ENCODE peak calls at places on chromosomes 3 and 15, in four cellular contexts. One of them, this sample, is unnamed.

GRCh38 chr15:86231864-86232801 is 152.5 kb downstream of the AGBL1 start:
- DNase-seq in mesothelial cell of epicardium: peak; percentile 49
- DNase-seq in AG04450: no peak
- DNase-seq in suprapubic skin: no peak
- DNase-seq in this sample: no peak

GRCh38 chr3:135531996-135532395 is 433.5 kb upstream of the PPP2R3A start:
- DNase-seq in suprapubic skin: no peak
- DNase-seq in AG04450: no peak
- DNase-seq in mesothelial cell of epicardium: no peak
- DNase-seq in this sample: no peak

GRCh38 chr3:127682576-127682975 is 9.8 kb downstream of the ABTB1 start:
- DNase-seq in mesothelial cell of epicardium: no peak
- DNase-seq in suprapubic skin: peak; percentile 69
- DNase-seq in AG04450: no peak
- DNase-seq in this sample: no peak

GRCh38 chr15:68487087-68487843 is 55.3 kb upstream of the ITGA11 start:
- DNase-seq in AG04450: no peak
- DNase-seq in mesothelial cell of epicardium: no peak
- DNase-seq in suprapubic skin: peak; percentile 40
- DNase-seq in this sample: peak; percentile 85

GRCh38 chr15:51144021-51144532 is 49.4 kb upstream of the TNFAIP8L3 start:
- DNase-seq in suprapubic skin: no peak
- DNase-seq in mesothelial cell of epicardium: no peak
- DNase-seq in AG04450: peak; percentile 20
- DNase-seq in this sample: no peak

GRCh38 chr3:141960731-141961130 is 84.3 kb downstream of the ATP1B3 start:
- DNase-seq in mesothelial cell of epicardium: no peak
- DNase-seq in AG04450: no peak
- DNase-seq in suprapubic skin: no peak
- DNase-seq in this sample: no peak

GRCh38 chr3:38582941-38583645 is 66.4 kb downstream of the SCN5A start:
- DNase-seq in AG04450: no peak
- DNase-seq in mesothelial cell of epicardium: peak; percentile 63
- DNase-seq in suprapubic skin: peak; percentile 48
- DNase-seq in this sample: peak; percentile 82

GRCh38 chr3:100992086-100993033 is 861 bp downstream of the ABI3BP start:
- DNase-seq in AG04450: no peak
- DNase-seq in suprapubic skin: no peak
- DNase-seq in mesothelial cell of epicardium: no peak
- DNase-seq in this sample: no peak

GRCh38 chr15:82856397-82857170 is 47.2 kb downstream of the WHAMM start:
- DNase-seq in AG04450: no peak
- DNase-seq in suprapubic skin: no peak
- DNase-seq in mesothelial cell of epicardium: no peak
- DNase-seq in this sample: no peak

GRCh38 chr15:56839641-56840040 is 78.8 kb upstream of the TCF12 start:
- DNase-seq in AG04450: no peak
- DNase-seq in mesothelial cell of epicardium: no peak
- DNase-seq in suprapubic skin: no peak
- DNase-seq in this sample: no peak

GRCh38 chr3:49013738-49014660 is 4.4 kb downstream of the DALRD3 start:
- DNase-seq in mesothelial cell of epicardium: no peak
- DNase-seq in suprapubic skin: no peak
- DNase-seq in AG04450: no peak
- DNase-seq in this sample: no peak

GRCh38 chr3:134326760-134327593 is 47.3 kb downstream of the AMOTL2 start:
- DNase-seq in AG04450: peak; percentile 94
- DNase-seq in suprapubic skin: peak; percentile 73
- DNase-seq in mesothelial cell of epicardium: no peak
- DNase-seq in this sample: no peak

GRCh38 chr15:74776851-74777768 is 4.8 kb upstream of the CSK start:
- DNase-seq in suprapubic skin: no peak
- DNase-seq in AG04450: no peak
- DNase-seq in mesothelial cell of epicardium: no peak
- DNase-seq in this sample: no peak

GRCh38 chr15:67051088-67051659 is 14.2 kb upstream of the SMAD3 start:
- DNase-seq in mesothelial cell of epicardium: no peak
- DNase-seq in suprapubic skin: no peak
- DNase-seq in AG04450: no peak
- DNase-seq in this sample: no peak

GRCh38 chr3:104952160-104952559 is 414.5 kb upstream of the ALCAM start:
- DNase-seq in AG04450: no peak
- DNase-seq in suprapubic skin: no peak
- DNase-seq in mesothelial cell of epicardium: no peak
- DNase-seq in this sample: no peak

GRCh38 chr3:59006791-59007517 is 42.9 kb downstream of the CFAP20DC start:
- DNase-seq in mesothelial cell of epicardium: peak; percentile 46
- DNase-seq in AG04450: peak; percentile 47
- DNase-seq in suprapubic skin: no peak
- DNase-seq in this sample: no peak

GRCh38 chr15:98794754-98795153 is 146.4 kb downstream of the IGF1R start:
- DNase-seq in mesothelial cell of epicardium: no peak
- DNase-seq in AG04450: peak; percentile 56
- DNase-seq in suprapubic skin: no peak
- DNase-seq in this sample: peak; percentile 40

GRCh38 chr15:22895465-22896190 is 57.2 kb downstream of the NIPA2 start:
- DNase-seq in mesothelial cell of epicardium: no peak
- DNase-seq in AG04450: no peak
- DNase-seq in suprapubic skin: no peak
- DNase-seq in this sample: no peak

GRCh38 chr3:194730369-194730768 is 44.7 kb downstream of the FAM43A start:
- DNase-seq in suprapubic skin: no peak
- DNase-seq in AG04450: no peak
- DNase-seq in mesothelial cell of epicardium: no peak
- DNase-seq in this sample: no peak

GRCh38 chr3:177832862-177833261 is 635.6 kb upstream of the TBL1XR1 start:
- DNase-seq in AG04450: no peak
- DNase-seq in mesothelial cell of epicardium: no peak
- DNase-seq in suprapubic skin: no peak
- DNase-seq in this sample: no peak

GRCh38 chr15:45134046-45134445 is 4.3 kb downstream of the DUOX1 start:
- DNase-seq in AG04450: no peak
- DNase-seq in mesothelial cell of epicardium: no peak
- DNase-seq in suprapubic skin: no peak
- DNase-seq in this sample: no peak

GRCh38 chr3:143951351-143951971 is 20.2 kb upstream of the DIPK2A start:
- DNase-seq in mesothelial cell of epicardium: no peak
- DNase-seq in suprapubic skin: no peak
- DNase-seq in AG04450: no peak
- DNase-seq in this sample: no peak

GRCh38 chr3:106514431-106514830 is 645.6 kb upstream of the CBLB start:
- DNase-seq in AG04450: no peak
- DNase-seq in suprapubic skin: no peak
- DNase-seq in mesothelial cell of epicardium: no peak
- DNase-seq in this sample: no peak

GRCh38 chr3:142929109-142929508 is 34.4 kb downstream of the PAQR9 start:
- DNase-seq in mesothelial cell of epicardium: no peak
- DNase-seq in suprapubic skin: no peak
- DNase-seq in AG04450: no peak
- DNase-seq in this sample: no peak

GRCh38 chr15:89641053-89641452 is 14.2 kb downstream of the KIF7 start:
- DNase-seq in suprapubic skin: peak; percentile 4
- DNase-seq in AG04450: no peak
- DNase-seq in mesothelial cell of epicardium: peak; percentile 13
- DNase-seq in this sample: no peak

GRCh38 chr3:37309945-37310665 is 135.7 kb upstream of the LRRFIP2 start:
- DNase-seq in mesothelial cell of epicardium: no peak
- DNase-seq in suprapubic skin: no peak
- DNase-seq in AG04450: no peak
- DNase-seq in this sample: no peak

GRCh38 chr3:89373459-89373858 is 266.0 kb downstream of the EPHA3 start:
- DNase-seq in AG04450: no peak
- DNase-seq in mesothelial cell of epicardium: no peak
- DNase-seq in suprapubic skin: no peak
- DNase-seq in this sample: no peak

GRCh38 chr3:142337994-142338393 is 109.8 kb downstream of the XRN1 start:
- DNase-seq in suprapubic skin: no peak
- DNase-seq in mesothelial cell of epicardium: no peak
- DNase-seq in AG04450: no peak
- DNase-seq in this sample: no peak

GRCh38 chr3:79286882-79287281 is 480.9 kb downstream of the ROBO1 start:
- DNase-seq in suprapubic skin: no peak
- DNase-seq in AG04450: no peak
- DNase-seq in mesothelial cell of epicardium: no peak
- DNase-seq in this sample: no peak

GRCh38 chr3:32176989-32177701 is 61.3 kb upstream of the CMTM8 start:
- DNase-seq in AG04450: no peak
- DNase-seq in mesothelial cell of epicardium: no peak
- DNase-seq in suprapubic skin: no peak
- DNase-seq in this sample: no peak
- TF ChIP-seq CTCF in AG04450: peak; percentile 59
- TF ChIP-seq CTCF in mesothelial cell of epicardium: peak; percentile 52
- TF ChIP-seq CTCF in suprapubic skin: peak; percentile 24
- TF ChIP-seq CTCF in this sample: no peak

DNA sequence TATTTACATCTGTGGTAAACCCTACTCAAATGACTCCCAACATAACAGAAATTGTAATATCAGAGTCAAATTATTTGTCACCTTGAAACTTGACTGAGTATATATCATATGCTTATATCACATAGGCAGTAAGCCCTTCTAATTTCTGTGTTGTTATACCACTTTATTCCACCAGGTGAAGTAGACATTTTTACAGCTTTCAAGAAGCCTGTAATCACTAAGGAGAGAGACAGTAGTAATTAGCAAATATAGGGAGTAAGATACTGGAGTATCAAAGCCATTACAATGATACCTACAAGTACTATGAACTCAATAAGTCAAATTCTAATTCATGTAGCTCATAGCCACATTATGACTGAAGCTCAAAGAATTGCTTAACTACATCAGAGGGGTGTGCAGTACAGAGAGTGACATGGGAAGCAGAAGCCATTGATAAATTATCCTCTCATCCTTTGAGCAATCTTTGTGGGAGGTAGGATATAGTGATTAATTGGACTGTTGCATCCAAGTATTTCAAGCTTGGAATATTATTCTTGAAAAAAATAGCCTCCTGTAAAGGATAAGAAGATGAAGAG is 1005.8 kb downstream of the ZPLD1 start:
- DNase-seq in mesothelial cell of epicardium: no peak
- DNase-seq in suprapubic skin: no peak
- DNase-seq in AG04450: no peak
- DNase-seq in this sample: no peak
- TF ChIP-seq CTCF in mesothelial cell of epicardium: peak; percentile 74
- TF ChIP-seq CTCF in suprapubic skin: no peak
- TF ChIP-seq CTCF in AG04450: peak; percentile 51
- TF ChIP-seq CTCF in this sample: no peak

GRCh38 chr3:87422333-87422732 is 145.9 kb upstream of the POU1F1 start:
- DNase-seq in suprapubic skin: no peak
- DNase-seq in AG04450: no peak
- DNase-seq in mesothelial cell of epicardium: no peak
- DNase-seq in this sample: no peak
- TF ChIP-seq CTCF in suprapubic skin: no peak
- TF ChIP-seq CTCF in AG04450: no peak
- TF ChIP-seq CTCF in mesothelial cell of epicardium: no peak
- TF ChIP-seq CTCF in this sample: no peak

GRCh38 chr3:54157860-54158259 is 35.5 kb downstream of the CACNA2D3 start:
- DNase-seq in mesothelial cell of epicardium: no peak
- DNase-seq in AG04450: no peak
- DNase-seq in suprapubic skin: no peak
- DNase-seq in this sample: no peak
- TF ChIP-seq CTCF in mesothelial cell of epicardium: no peak
- TF ChIP-seq CTCF in AG04450: no peak
- TF ChIP-seq CTCF in suprapubic skin: no peak
- TF ChIP-seq CTCF in this sample: no peak

GRCh38 chr3:172596394-172596706 is 73.1 kb upstream of the TNFSF10 start:
- DNase-seq in AG04450: no peak
- DNase-seq in suprapubic skin: no peak
- DNase-seq in mesothelial cell of epicardium: no peak
- DNase-seq in this sample: no peak
- TF ChIP-seq CTCF in AG04450: no peak
- TF ChIP-seq CTCF in suprapubic skin: no peak
- TF ChIP-seq CTCF in mesothelial cell of epicardium: no peak
- TF ChIP-seq CTCF in this sample: no peak

GRCh38 chr3:45080824-45081223 is 54.7 kb downstream of the CLEC3B start:
- DNase-seq in mesothelial cell of epicardium: no peak
- DNase-seq in AG04450: no peak
- DNase-seq in suprapubic skin: no peak
- DNase-seq in this sample: no peak

GRCh38 chr3:45079715-45080114 is 53.6 kb downstream of the CLEC3B start:
- DNase-seq in mesothelial cell of epicardium: no peak
- DNase-seq in AG04450: no peak
- DNase-seq in suprapubic skin: no peak
- DNase-seq in this sample: no peak

GRCh38 chr3:45081506-45081905 is 55.4 kb downstream of the CLEC3B start:
- DNase-seq in mesothelial cell of epicardium: no peak
- DNase-seq in suprapubic skin: no peak
- DNase-seq in AG04450: no peak
- DNase-seq in this sample: no peak

GRCh38 chr3:45075821-45076625 is 49.9 kb downstream of the CLEC3B start:
- DNase-seq in suprapubic skin: no peak
- DNase-seq in mesothelial cell of epicardium: no peak
- DNase-seq in AG04450: no peak
- DNase-seq in this sample: no peak

GRCh38 chr3:45078910-45079522 is 52.9 kb downstream of the CLEC3B start:
- DNase-seq in AG04450: no peak
- DNase-seq in suprapubic skin: no peak
- DNase-seq in mesothelial cell of epicardium: no peak
- DNase-seq in this sample: no peak
- TF ChIP-seq CTCF in AG04450: peak; percentile 39
- TF ChIP-seq CTCF in suprapubic skin: no peak
- TF ChIP-seq CTCF in mesothelial cell of epicardium: no peak
- TF ChIP-seq CTCF in this sample: no peak

DNA sequence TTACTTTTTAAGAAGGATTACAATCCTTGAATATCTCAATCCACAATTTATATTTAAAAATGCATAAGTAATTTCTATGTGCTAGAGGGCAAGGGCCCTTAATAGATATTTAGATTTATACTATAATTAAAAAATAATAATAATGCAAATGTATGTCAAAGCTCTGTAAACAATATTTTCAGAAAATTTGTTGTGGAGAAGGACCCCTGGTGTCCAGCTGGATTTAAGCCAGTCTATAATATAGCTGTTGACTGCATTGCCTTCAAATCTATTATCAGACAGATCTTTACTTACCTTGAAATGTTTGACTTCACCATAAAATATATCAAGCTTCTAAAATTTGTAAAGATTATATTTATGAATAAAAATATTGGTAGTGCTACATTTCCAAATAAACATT is 65.6 kb downstream of the ZBTB20 start:
- DNase-seq in mesothelial cell of epicardium: no peak
- DNase-seq in AG04450: no peak
- DNase-seq in suprapubic skin: no peak
- DNase-seq in this sample: no peak
- TF ChIP-seq CTCF in mesothelial cell of epicardium: no peak
- TF ChIP-seq CTCF in AG04450: no peak
- TF ChIP-seq CTCF in suprapubic skin: no peak
- TF ChIP-seq CTCF in this sample: no peak

DNA sequence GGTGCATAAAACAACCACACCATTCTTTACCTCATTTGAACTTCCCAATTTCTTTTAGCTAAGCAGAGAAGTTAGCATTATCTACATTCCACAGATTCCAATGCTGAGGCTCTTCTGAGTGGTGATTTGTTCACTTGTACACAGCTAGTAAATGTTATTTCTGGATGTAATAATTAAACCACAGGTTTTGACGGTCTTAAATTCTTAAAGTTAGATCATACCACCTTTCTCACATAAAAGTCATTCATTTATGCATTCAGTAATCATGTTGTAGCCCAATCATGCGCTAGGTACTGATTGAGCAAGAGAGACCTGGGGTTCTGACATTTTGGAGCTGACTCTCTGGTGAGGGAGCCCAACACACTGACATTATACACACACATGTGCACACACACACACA is 102.5 kb downstream of the SST start:
- DNase-seq in suprapubic skin: no peak
- DNase-seq in AG04450: peak; percentile 23
- DNase-seq in mesothelial cell of epicardium: no peak
- DNase-seq in this sample: no peak
- TF ChIP-seq CTCF in suprapubic skin: no peak
- TF ChIP-seq CTCF in AG04450: no peak
- TF ChIP-seq CTCF in mesothelial cell of epicardium: no peak
- TF ChIP-seq CTCF in this sample: no peak

This sample was measured in vagina.